ENCODE peak calls at places on chromosome 7, in eight cellular contexts. N, C, R, Q, F, D, A and J are unnamed samples.

GRCh38 chr7:135761751-135762488 is 13.3 kb upstream of the FAM180A start:
- DNase-seq in C (peak), D (no peak), R (no peak), Q (peak), A (no peak), F (no peak), N (no peak), J (peak)

GRCh38 chr7:2734761-2735571 is 47.0 kb downstream of the AMZ1 start:
- DNase-seq in R (no peak), D (peak), F (no peak), A (no peak), Q (no peak), N (no peak), C (no peak), J (no peak)

GRCh38 chr7:112362796-112363195 is 87.5 kb upstream of the IFRD1 start:
- DNase-seq in C (peak), R (peak), D (no peak), N (peak), Q (peak), A (no peak), F (no peak), J (no peak)

GRCh38 chr7:140023728-140024127 is 39.0 kb downstream of the PARP12 start:
- DNase-seq in N (no peak), Q (no peak), F (no peak), C (no peak), D (no peak), A (no peak), R (no peak), J (no peak)

GRCh38 chr7:41979834-41980307 is 257.1 kb downstream of the GLI3 start:
- DNase-seq in F (no peak), Q (peak), C (peak), D (no peak), A (no peak), R (peak), N (peak), J (peak)

GRCh38 chr7:41796331-41796730 is 93.4 kb upstream of the INHBA start:
- DNase-seq in Q (no peak), C (no peak), N (no peak), F (no peak), A (no peak), D (no peak), R (no peak), J (no peak)

GRCh38 chr7:105224884-105225651 is 163.7 kb downstream of the SRPK2 start:
- DNase-seq in R (no peak), Q (peak), N (no peak), A (no peak), C (peak), F (no peak), D (no peak), J (peak)

GRCh38 chr7:108824840-108825540 is 255.3 kb downstream of the DNAJB9 start:
- DNase-seq in R (no peak), D (no peak), F (no peak), A (no peak), C (peak), N (peak), Q (peak), J (no peak)

GRCh38 chr7:14048889-14049288 is 59.4 kb upstream of the ETV1 start:
- DNase-seq in Q (no peak), A (no peak), F (no peak), N (no peak), R (no peak), C (no peak), D (no peak), J (no peak)

GRCh38 chr7:2495402-2496309 is 19.5 kb upstream of the GRIFIN start:
- DNase-seq in N (peak), Q (no peak), F (no peak), R (peak), C (no peak), D (no peak), A (no peak), J (no peak)

GRCh38 chr7:144087230-144087629 is 1.2 kb downstream of the OR2A12 start:
- DNase-seq in A (no peak), N (no peak), Q (no peak), R (no peak), D (no peak), C (no peak), F (no peak), J (no peak)

GRCh38 chr7:29940199-29940598 is 49.4 kb downstream of the SCRN1 start:
- DNase-seq in F (no peak), C (no peak), D (no peak), Q (no peak), N (no peak), A (no peak), R (no peak), J (no peak)

GRCh38 chr7:24963218-24963617 is 16.8 kb downstream of the OSBPL3 start:
- DNase-seq in A (no peak), R (no peak), C (peak), F (no peak), Q (peak), N (no peak), D (no peak), J (no peak)

GRCh38 chr7:50284296-50284695 is 20.2 kb upstream of the IKZF1 start:
- DNase-seq in C (no peak), A (no peak), N (no peak), F (no peak), Q (no peak), D (no peak), R (no peak), J (no peak)

GRCh38 chr7:63041786-63042185 is 956.9 kb upstream of the ZNF722 start:
- DNase-seq in C (no peak), A (no peak), D (no peak), N (no peak), F (no peak), Q (no peak), R (no peak), J (no peak)

GRCh38 chr7:1290262-1291039 is 57.8 kb downstream of the UNCX start:
- DNase-seq in N (peak), A (no peak), D (no peak), Q (peak), C (no peak), R (peak), F (peak), J (no peak)

GRCh38 chr7:159118220-159118595 is 26.5 kb downstream of the VIPR2 start:
- DNase-seq in A (no peak), D (no peak), Q (no peak), N (no peak), R (no peak), C (no peak), F (no peak), J (no peak)

GRCh38 chr7:156474241-156474743 is 166.3 kb upstream of the RNF32 start:
- DNase-seq in F (no peak), D (no peak), Q (no peak), R (no peak), A (no peak), N (peak), C (peak), J (peak)

GRCh38 chr7:29194206-29194593 is 375 bp upstream of the CHN2 start:
- DNase-seq in D (peak), R (peak), A (no peak), C (no peak), N (peak), Q (peak), F (no peak), J (no peak)

GRCh38 chr7:151833691-151834090 is 43.2 kb downstream of the PRKAG2 start:
- DNase-seq in F (no peak), R (peak), D (no peak), A (no peak), Q (no peak), C (no peak), N (no peak), J (no peak)

GRCh38 chr7:77649950-77650349 is 46.3 kb upstream of the RSBN1L start:
- DNase-seq in D (no peak), A (no peak), F (no peak), R (no peak), Q (peak), N (no peak), C (peak), J (peak)

GRCh38 chr7:73909051-73909941 is 48.3 kb downstream of the TMEM270 start:
- DNase-seq in Q (no peak), F (no peak), C (no peak), N (no peak), D (no peak), A (no peak), R (no peak), J (no peak)

GRCh38 chr7:129845178-129845971 is 107.4 kb downstream of the UBE2H start:
- DNase-seq in R (no peak), D (no peak), C (peak), Q (peak), A (no peak), F (no peak), N (no peak), J (peak)

GRCh38 chr7:2082357-2083038 is 150.2 kb downstream of the MAD1L1 start:
- DNase-seq in R (no peak), D (no peak), N (no peak), C (peak), A (no peak), Q (peak), F (no peak), J (peak)

GRCh38 chr7:46150721-46151120 is 229.6 kb upstream of the IGFBP3 start:
- DNase-seq in A (no peak), R (no peak), Q (no peak), D (no peak), F (no peak), C (no peak), N (no peak), J (no peak)

GRCh38 chr7:46153583-46153950 is 232.5 kb upstream of the IGFBP3 start:
- DNase-seq in R (no peak), D (no peak), F (no peak), Q (no peak), C (no peak), N (no peak), A (peak), J (no peak)

GRCh38 chr7:46153951-46154787 is 233.1 kb upstream of the IGFBP3 start:
- DNase-seq in R (no peak), F (no peak), D (no peak), N (no peak), A (no peak), C (no peak), Q (no peak), J (no peak)

GRCh38 chr7:46150202-46150601 is 229.1 kb upstream of the IGFBP3 start:
- DNase-seq in N (no peak), R (no peak), A (no peak), D (no peak), Q (no peak), C (no peak), F (no peak), J (no peak)

DNA sequence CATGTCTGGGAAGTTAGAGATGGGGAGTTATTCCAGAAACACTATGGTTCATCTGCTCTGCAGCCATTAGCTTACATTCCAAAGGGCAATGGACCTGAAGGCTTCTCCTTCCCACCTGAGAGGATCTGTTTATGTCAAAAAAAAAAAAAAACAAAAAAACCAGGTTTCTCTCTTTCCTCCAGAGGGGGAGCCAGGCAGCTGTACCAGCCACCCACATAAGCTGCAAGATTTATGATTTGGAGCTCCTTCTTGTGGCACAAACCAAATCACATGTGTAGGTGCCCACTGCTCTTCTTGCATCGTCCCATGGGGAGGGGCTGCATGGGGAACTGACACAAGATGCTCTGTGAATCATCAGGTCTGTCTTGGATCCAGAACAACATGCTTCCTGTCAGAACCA is 231.6 kb upstream of the IGFBP3 start:
- DNase-seq in C (no peak), R (no peak), F (no peak), Q (no peak), N (peak), D (no peak), A (no peak), J (no peak)
- TF ChIP-seq CTCF in C (no peak), R (peak), F (no peak), Q (no peak), N (peak), D (no peak), A (no peak), J (peak)

GRCh38 chr7:44378744-44379143 is 53.4 kb upstream of the CAMK2B start:
- DNase-seq in A (no peak), D (no peak), C (peak), Q (peak), N (no peak), F (no peak), R (no peak), J (peak)
- TF ChIP-seq CTCF in A (no peak), D (no peak), C (no peak), Q (peak), N (no peak), F (no peak), R (no peak), J (peak)

DNA sequence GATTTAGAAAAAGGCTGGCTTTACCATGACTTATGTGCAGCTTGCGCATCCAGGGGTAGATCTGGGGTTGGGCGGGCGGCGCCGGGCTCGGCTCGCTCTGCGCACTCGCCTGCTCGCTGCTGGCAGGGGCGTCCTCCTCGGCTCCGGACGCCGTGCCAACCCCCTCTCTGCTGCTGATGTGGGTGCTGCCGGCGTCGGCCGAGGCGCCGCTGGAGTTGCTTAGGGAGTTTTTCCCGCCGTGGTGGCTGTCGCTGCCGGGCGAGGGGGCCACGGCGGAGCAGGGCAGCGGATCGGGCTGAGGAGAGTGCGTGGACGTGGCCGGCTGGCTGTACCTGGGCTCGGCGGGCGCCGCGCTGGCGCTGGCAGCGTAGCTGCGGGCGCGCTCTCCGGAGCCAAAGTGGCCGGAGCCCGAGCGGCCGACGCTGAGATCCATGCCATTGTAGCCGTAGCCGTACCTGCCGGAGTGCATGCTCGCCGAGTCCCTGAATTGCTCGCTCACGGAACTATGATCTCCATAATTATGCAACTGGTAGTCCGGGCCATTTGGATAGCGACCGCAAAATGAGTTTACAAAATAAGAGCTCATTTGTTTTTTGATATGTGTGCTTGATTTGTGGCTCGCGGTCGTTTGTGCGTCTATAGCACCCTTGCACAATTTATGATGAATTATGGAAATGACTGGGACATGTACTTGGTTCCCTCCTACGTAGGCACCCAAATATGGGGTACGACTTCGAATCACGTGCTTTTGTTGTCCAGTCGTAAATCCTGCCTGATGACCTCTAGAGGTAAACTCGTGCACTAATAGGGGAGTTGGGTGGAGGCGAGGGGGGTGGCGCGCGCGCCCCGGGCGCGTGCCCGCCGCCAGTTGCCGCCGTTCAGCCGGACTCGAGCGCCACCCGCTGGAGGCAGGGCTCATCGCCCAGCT is at the start of gene HOXA5:
- DNase-seq in F (peak), D (no peak), C (peak), A (peak), Q (peak), R (peak), N (peak), J (peak)
- TF ChIP-seq CTCF in F (peak), D (peak), C (peak), A (peak), Q (peak), R (peak), N (peak), J (peak)

DNA sequence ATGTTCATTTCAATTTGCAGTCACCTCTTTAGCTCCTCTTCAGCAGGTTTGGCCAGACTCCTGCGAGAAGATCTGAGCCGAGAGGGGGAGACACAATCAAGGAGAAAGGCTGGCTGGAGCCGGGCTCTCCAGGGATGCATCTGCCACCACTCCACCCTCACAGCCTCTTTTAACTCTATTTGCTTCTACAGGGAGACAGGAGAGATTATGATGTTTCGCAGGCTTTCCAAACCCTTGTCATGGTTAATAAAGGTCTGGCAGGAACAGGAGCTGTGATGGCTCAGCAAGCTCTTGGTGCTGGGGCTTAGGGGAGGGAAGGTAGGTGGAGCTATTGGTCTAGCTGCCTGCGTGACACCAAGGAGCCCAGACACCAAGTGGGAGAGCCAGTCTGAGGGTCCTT is 448.1 kb upstream of the PODXL start:
- DNase-seq in R (no peak), C (peak), F (peak), D (peak), N (peak), Q (peak), A (no peak), J (peak)
- TF ChIP-seq CTCF in R (peak), C (peak), F (no peak), D (peak), N (peak), Q (peak), A (peak), J (peak)

GRCh38 chr7:102122026-102122425 is 164.6 kb upstream of the SH2B2 start:
- DNase-seq in R (no peak), N (no peak), A (no peak), Q (peak), D (no peak), F (no peak), C (peak), J (peak)

GRCh38 chr7:102120666-102121065 is 166.0 kb upstream of the SH2B2 start:
- DNase-seq in N (no peak), F (no peak), Q (no peak), A (no peak), R (no peak), D (no peak), C (no peak), J (no peak)

GRCh38 chr7:102129636-102130370 is 156.9 kb upstream of the SH2B2 start:
- DNase-seq in Q (no peak), A (no peak), D (no peak), N (no peak), R (peak), C (peak), F (no peak), J (no peak)

GRCh38 chr7:102128303-102128702 is 158.4 kb upstream of the SH2B2 start:
- DNase-seq in C (no peak), A (no peak), Q (no peak), D (no peak), F (no peak), R (no peak), N (no peak), J (no peak)

DNA sequence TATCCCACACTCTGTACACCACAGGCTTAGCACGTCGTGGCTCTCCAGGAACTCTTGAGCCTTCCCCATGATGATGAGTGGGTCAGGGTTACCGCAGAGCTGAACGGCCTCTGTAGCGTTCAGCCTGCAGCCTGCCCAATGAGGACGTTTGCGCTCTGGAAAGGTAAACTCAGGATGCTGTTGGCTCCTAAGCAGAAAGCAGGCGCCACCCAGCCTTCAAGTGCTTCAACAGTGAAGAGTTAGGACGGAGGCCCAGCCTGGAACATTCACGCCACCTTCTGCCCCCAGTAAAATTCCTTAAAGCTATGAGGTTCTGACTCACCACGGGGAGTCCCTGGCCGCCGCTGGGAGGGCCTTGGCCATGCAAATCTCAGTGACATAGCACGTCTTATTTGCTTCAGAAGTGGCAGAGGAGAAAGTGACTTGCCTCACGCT is 161.5 kb upstream of the SH2B2 start:
- DNase-seq in R (peak), Q (peak), N (peak), F (no peak), D (peak), A (peak), C (peak), J (peak)
- TF ChIP-seq CTCF in R (no peak), Q (peak), N (no peak), F (no peak), D (no peak), A (peak), C (peak), J (peak)

GRCh38 chr7:55144333-55144954 is 125.6 kb downstream of the EGFR start:
- DNase-seq in Q (no peak), F (no peak), C (no peak), D (no peak), N (peak), R (peak), A (peak), J (no peak)
- TF ChIP-seq CTCF in Q (no peak), F (no peak), C (peak), D (peak), N (peak), R (peak), A (peak), J (peak)

DNA sequence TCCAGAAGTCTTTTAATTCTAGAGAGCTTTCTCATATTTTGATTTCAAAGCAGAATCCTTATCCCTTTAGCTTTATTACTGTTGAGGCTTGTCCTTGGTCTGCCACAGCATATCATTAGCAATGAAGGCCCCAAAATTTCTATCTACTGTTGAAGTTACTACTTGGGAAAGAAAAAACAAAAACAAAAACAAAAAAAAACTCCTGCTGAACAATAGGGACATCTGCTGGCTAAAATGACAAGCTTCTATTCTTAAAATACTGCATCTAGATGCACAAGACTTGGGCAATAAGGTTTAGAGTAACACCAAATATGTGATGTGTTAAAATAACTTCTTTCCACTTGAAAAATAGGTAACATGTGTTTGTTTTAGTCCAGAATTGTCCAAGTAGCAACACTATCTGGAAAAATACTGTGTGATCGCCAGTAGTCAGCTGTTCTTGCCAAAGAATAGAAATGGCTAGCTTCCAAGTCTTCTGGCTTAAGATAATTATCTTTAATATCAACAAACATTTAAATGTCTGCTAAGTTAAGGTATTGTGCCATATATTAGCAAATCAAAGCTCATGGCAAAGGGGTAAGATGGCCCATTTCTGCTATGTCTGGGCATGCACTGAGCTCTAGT is 3.8 kb upstream of the DMTF1 start:
- DNase-seq in D (no peak), F (no peak), N (no peak), A (no peak), R (peak), C (peak), Q (peak), J (peak)
- TF ChIP-seq CTCF in D (peak), F (peak), N (peak), A (peak), R (peak), C (peak), Q (peak), J (peak)

DNA sequence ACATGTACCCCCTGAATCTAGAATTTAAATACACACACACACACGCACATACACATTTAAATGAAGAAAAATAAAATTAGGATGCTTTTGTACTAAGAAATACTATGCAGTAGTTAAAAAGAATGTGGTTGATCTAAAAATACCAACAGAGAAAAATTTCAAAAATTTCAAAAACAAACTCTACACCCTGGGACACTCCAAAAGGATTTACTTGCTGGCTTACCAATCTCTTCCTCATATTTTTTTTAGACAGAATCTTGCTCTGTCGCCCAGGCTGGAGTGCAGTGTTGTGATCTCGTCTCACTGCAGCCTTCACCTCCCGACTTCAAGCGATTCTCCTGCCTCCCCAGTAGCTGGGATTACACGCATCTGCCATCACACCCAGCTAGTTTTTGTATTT is 80.9 kb downstream of the HIP1 start:
- DNase-seq in N (no peak), A (no peak), D (no peak), R (no peak), C (no peak), F (no peak), Q (no peak), J (no peak)
- TF ChIP-seq CTCF in N (no peak), A (no peak), D (no peak), R (no peak), C (no peak), F (no peak), Q (no peak), J (no peak)